ENCODE peak calls at places on chromosome 14, in four cellular contexts. One of them, this sample, is unnamed.

GRCh38 chr14:59126714-59127436 is 61.6 kb upstream of the DAAM1 start:
- DNase-seq in endothelial cell of umbilical vein: peak
- DNase-seq in endothelial cell: peak
- DNase-seq in Peyer's patch: no peak
- DNase-seq in this sample: no peak

GRCh38 chr14:100271247-100271939 is 32.4 kb downstream of the YY1 start:
- DNase-seq in endothelial cell: no peak
- DNase-seq in endothelial cell of umbilical vein: peak
- DNase-seq in Peyer's patch: no peak
- DNase-seq in this sample: no peak

GRCh38 chr14:81506512-81506911 is 27.1 kb downstream of the SEL1L start:
- DNase-seq in endothelial cell: no peak
- DNase-seq in endothelial cell of umbilical vein: no peak
- DNase-seq in Peyer's patch: no peak
- DNase-seq in this sample: no peak

GRCh38 chr14:24207104-24207543 is 1.6 kb downstream of the TSSK4 start:
- DNase-seq in Peyer's patch: no peak
- DNase-seq in endothelial cell of umbilical vein: no peak
- DNase-seq in endothelial cell: no peak
- DNase-seq in this sample: no peak

GRCh38 chr14:92646952-92647461 is 101.4 kb downstream of the LGMN start:
- DNase-seq in endothelial cell: no peak
- DNase-seq in endothelial cell of umbilical vein: peak
- DNase-seq in Peyer's patch: no peak
- DNase-seq in this sample: no peak

GRCh38 chr14:61388173-61388975 is 67.0 kb downstream of the PRKCH start:
- DNase-seq in endothelial cell of umbilical vein: peak
- DNase-seq in endothelial cell: no peak
- DNase-seq in Peyer's patch: no peak
- DNase-seq in this sample: no peak

GRCh38 chr14:97544581-97544980 is 747.4 kb downstream of the VRK1 start:
- DNase-seq in Peyer's patch: no peak
- DNase-seq in endothelial cell of umbilical vein: no peak
- DNase-seq in endothelial cell: no peak
- DNase-seq in this sample: no peak

GRCh38 chr14:60317609-60318008 is 68.6 kb downstream of the PPM1A start:
- DNase-seq in endothelial cell: no peak
- DNase-seq in Peyer's patch: no peak
- DNase-seq in endothelial cell of umbilical vein: peak
- DNase-seq in this sample: no peak

GRCh38 chr14:77353469-77354141 is 23.3 kb downstream of the TMED8 start:
- DNase-seq in endothelial cell of umbilical vein: no peak
- DNase-seq in Peyer's patch: no peak
- DNase-seq in endothelial cell: no peak
- DNase-seq in this sample: no peak

GRCh38 chr14:50920482-50921225 is 23.6 kb downstream of the PYGL start:
- DNase-seq in Peyer's patch: no peak
- DNase-seq in endothelial cell: no peak
- DNase-seq in endothelial cell of umbilical vein: no peak
- DNase-seq in this sample: no peak

GRCh38 chr14:49882826-49883694 is 9.8 kb upstream of the ARF6 start:
- DNase-seq in Peyer's patch: no peak
- DNase-seq in endothelial cell of umbilical vein: no peak
- DNase-seq in endothelial cell: no peak
- DNase-seq in this sample: no peak

GRCh38 chr14:88879016-88879415 is 54.6 kb downstream of the TTC8 start:
- DNase-seq in endothelial cell of umbilical vein: peak
- DNase-seq in Peyer's patch: no peak
- DNase-seq in endothelial cell: no peak
- DNase-seq in this sample: no peak

GRCh38 chr14:46250113-46250703 is 401.4 kb downstream of the RPL10L start:
- DNase-seq in endothelial cell of umbilical vein: peak
- DNase-seq in endothelial cell: peak
- DNase-seq in Peyer's patch: no peak
- DNase-seq in this sample: no peak

GRCh38 chr14:32381869-32382268 is 52.8 kb downstream of the AKAP6 start:
- DNase-seq in endothelial cell of umbilical vein: no peak
- DNase-seq in endothelial cell: no peak
- DNase-seq in Peyer's patch: no peak
- DNase-seq in this sample: no peak

GRCh38 chr14:34474187-34474679 is 12.2 kb upstream of the SPTSSA start:
- DNase-seq in endothelial cell of umbilical vein: no peak
- DNase-seq in Peyer's patch: no peak
- DNase-seq in endothelial cell: no peak
- DNase-seq in this sample: no peak

GRCh38 chr14:74524076-74524812 is 30.7 kb downstream of the ISCA2 start:
- DNase-seq in endothelial cell of umbilical vein: no peak
- DNase-seq in Peyer's patch: no peak
- DNase-seq in endothelial cell: no peak
- DNase-seq in this sample: no peak

GRCh38 chr14:85625925-85626585 is 96.1 kb downstream of the FLRT2 start:
- DNase-seq in endothelial cell: no peak
- DNase-seq in Peyer's patch: no peak
- DNase-seq in endothelial cell of umbilical vein: no peak
- DNase-seq in this sample: no peak

GRCh38 chr14:93764211-93764659 is 24.1 kb downstream of the PRIMA1 start:
- DNase-seq in endothelial cell: no peak
- DNase-seq in endothelial cell of umbilical vein: no peak
- DNase-seq in Peyer's patch: no peak
- DNase-seq in this sample: no peak

GRCh38 chr14:71169028-71169427 is 261.8 kb downstream of the PCNX1 start:
- DNase-seq in endothelial cell: no peak
- DNase-seq in endothelial cell of umbilical vein: no peak
- DNase-seq in Peyer's patch: no peak
- DNase-seq in this sample: no peak

GRCh38 chr14:71165650-71166049 is 258.4 kb downstream of the PCNX1 start:
- DNase-seq in endothelial cell of umbilical vein: no peak
- DNase-seq in endothelial cell: no peak
- DNase-seq in Peyer's patch: no peak
- DNase-seq in this sample: no peak

GRCh38 chr14:71166434-71166833 is 259.2 kb downstream of the PCNX1 start:
- DNase-seq in Peyer's patch: no peak
- DNase-seq in endothelial cell: peak
- DNase-seq in endothelial cell of umbilical vein: peak
- DNase-seq in this sample: no peak

GRCh38 chr14:71168564-71168963 is 261.3 kb downstream of the PCNX1 start:
- DNase-seq in endothelial cell of umbilical vein: no peak
- DNase-seq in Peyer's patch: no peak
- DNase-seq in endothelial cell: no peak
- DNase-seq in this sample: no peak

DNA sequence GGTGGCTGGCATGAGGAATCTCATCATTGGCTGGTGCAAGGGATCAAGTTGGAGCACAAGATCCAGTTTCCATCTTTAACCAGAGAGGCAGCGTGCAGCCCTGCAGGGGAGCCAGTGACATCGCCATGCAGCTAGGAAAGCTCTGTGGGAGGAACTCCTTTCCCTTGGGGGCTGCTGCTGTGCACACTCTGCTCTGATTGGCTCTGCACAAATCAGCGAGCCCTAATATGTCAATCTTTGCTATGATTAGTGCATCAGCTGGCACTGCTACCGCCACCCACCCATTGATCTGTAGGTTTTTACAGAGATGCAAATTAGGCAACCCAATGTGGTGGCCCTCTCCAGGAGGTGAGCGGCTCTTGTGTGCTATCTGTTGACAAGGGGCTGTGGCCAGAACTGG is 262.6 kb downstream of the PCNX1 start:
- DNase-seq in endothelial cell: no peak
- DNase-seq in endothelial cell of umbilical vein: no peak
- DNase-seq in Peyer's patch: no peak
- DNase-seq in this sample: no peak
- TF ChIP-seq CTCF in endothelial cell: no peak
- TF ChIP-seq CTCF in endothelial cell of umbilical vein: no peak
- TF ChIP-seq CTCF in Peyer's patch: no peak
- TF ChIP-seq CTCF in this sample: no peak

DNA sequence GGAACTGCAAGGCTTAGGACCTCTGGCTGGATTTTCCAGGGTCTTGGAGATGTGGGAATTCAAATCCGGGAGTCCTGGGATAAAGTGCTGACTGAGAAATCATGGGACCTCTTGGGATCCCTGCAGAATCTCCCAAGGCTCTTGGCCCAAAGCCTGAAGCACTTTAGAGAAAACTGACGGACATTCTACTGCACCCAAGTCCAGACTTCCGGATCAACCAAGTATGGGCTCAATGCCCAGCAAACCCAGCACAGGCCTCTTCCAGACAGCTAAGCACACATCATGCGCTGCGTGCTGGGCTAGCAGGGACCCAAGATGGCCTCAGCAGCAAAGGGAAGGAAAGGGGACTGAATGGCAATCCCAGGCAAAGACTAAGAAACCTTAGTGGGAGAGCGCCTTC is 85.0 kb downstream of the ACTN1 start:
- DNase-seq in endothelial cell of umbilical vein: peak
- DNase-seq in endothelial cell: no peak
- DNase-seq in Peyer's patch: no peak
- DNase-seq in this sample: no peak
- TF ChIP-seq CTCF in endothelial cell of umbilical vein: no peak
- TF ChIP-seq CTCF in endothelial cell: no peak
- TF ChIP-seq CTCF in Peyer's patch: no peak
- TF ChIP-seq CTCF in this sample: no peak

GRCh38 chr14:90045608-90046007 is 16.2 kb upstream of the KCNK13 start:
- DNase-seq in endothelial cell: no peak
- DNase-seq in Peyer's patch: no peak
- DNase-seq in endothelial cell of umbilical vein: peak
- DNase-seq in this sample: no peak

GRCh38 chr14:90054803-90055202 is 7.0 kb upstream of the KCNK13 start:
- DNase-seq in endothelial cell: no peak
- DNase-seq in Peyer's patch: no peak
- DNase-seq in endothelial cell of umbilical vein: no peak
- DNase-seq in this sample: no peak

GRCh38 chr14:90053044-90053443 is 8.8 kb upstream of the KCNK13 start:
- DNase-seq in endothelial cell: no peak
- DNase-seq in Peyer's patch: no peak
- DNase-seq in endothelial cell of umbilical vein: no peak
- DNase-seq in this sample: no peak

GRCh38 chr14:90050271-90050670 is 11.5 kb upstream of the KCNK13 start:
- DNase-seq in Peyer's patch: no peak
- DNase-seq in endothelial cell: no peak
- DNase-seq in endothelial cell of umbilical vein: no peak
- DNase-seq in this sample: no peak

DNA sequence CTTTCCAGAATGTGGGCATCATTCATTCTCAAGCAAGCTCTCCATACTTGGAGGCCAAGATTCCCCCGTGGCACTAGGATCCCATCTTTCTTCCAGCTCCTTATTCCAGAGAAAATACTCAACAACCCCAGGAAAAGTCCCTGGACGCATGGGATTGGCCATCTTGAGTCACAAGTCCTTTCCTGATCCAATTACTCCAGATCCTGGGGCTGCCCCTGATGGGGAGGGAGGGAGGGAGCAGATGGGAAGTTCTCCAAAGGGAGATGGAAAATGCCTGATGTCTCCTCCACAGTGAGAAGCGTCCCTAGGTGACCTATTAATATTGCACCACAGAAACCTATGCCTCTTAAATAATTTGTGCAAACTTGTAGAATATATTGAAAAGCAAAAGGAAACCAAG is 12.4 kb upstream of the KCNK13 start:
- DNase-seq in endothelial cell: no peak
- DNase-seq in endothelial cell of umbilical vein: no peak
- DNase-seq in Peyer's patch: no peak
- DNase-seq in this sample: no peak
- TF ChIP-seq CTCF in endothelial cell: no peak
- TF ChIP-seq CTCF in endothelial cell of umbilical vein: no peak
- TF ChIP-seq CTCF in Peyer's patch: no peak
- TF ChIP-seq CTCF in this sample: no peak

DNA sequence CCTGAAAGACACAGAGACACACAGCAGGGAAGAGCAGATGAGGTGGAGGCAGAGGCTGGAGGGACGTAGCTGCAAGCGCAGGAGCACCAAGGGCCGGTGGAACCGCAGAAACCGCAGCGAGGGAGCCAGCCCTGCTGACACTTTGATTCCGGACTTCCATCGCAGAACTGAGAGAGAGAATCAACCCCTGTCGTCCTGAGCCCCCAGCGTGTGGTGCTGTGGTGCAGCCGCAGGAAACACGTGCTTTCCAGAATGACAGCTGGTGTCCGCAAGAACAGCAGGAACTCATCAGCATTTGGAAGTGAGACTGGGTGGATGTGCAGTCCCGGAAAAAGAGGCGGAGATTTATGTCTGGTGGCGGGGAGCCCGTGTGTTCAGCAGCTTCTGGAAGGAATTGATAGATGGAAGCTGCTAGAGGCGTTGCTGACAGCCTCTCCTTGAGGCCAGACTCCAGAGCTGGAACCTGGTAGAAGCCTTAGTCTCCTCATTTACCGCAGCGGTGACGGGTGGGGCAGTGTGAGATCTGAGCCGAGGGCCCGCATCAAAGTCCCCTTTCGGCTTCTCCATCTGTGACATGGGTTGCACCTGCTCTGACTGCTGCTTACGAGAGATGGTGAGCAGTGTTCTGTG is 21.9 kb upstream of the KLC1 start:
- DNase-seq in endothelial cell: peak
- DNase-seq in Peyer's patch: peak
- DNase-seq in endothelial cell of umbilical vein: peak
- DNase-seq in this sample: peak
- TF ChIP-seq CTCF in endothelial cell: no peak
- TF ChIP-seq CTCF in Peyer's patch: peak
- TF ChIP-seq CTCF in endothelial cell of umbilical vein: no peak
- TF ChIP-seq CTCF in this sample: no peak